ENCODE peak calls at places on chromosomes 1 and 21, in seven cellular contexts. N, E, W, S, T, Q and X are unnamed samples.

GRCh38 chr1:151157067-151157531 is 650 bp downstream of the TNFAIP8L2 start:
- DNase-seq in T (peak), W (no peak), S (no peak), N (peak), Q (no peak), E (no peak), X (no peak)

GRCh38 chr1:241968618-241969017 is 11.1 kb downstream of the BECN2 start:
- DNase-seq in Q (no peak), N (no peak), W (no peak), E (no peak), S (no peak), T (no peak), X (no peak)

GRCh38 chr21:34648739-34649297 is 20.0 kb upstream of the CLIC6 start:
- DNase-seq in N (no peak), S (no peak), W (no peak), T (no peak), Q (no peak), E (no peak), X (no peak)

GRCh38 chr21:26140185-26140584 is 30.4 kb downstream of the APP start:
- DNase-seq in Q (no peak), W (peak), N (no peak), E (no peak), T (no peak), S (no peak), X (peak)

GRCh38 chr1:158675563-158675962 is 11.0 kb downstream of the SPTA1 start:
- DNase-seq in E (no peak), N (no peak), W (no peak), S (no peak), T (no peak), Q (no peak), X (no peak)

GRCh38 chr1:43688594-43689000 is 18.7 kb upstream of the ST3GAL3 start:
- DNase-seq in T (no peak), W (no peak), E (no peak), N (no peak), Q (no peak), S (no peak), X (no peak)

GRCh38 chr1:184060316-184060715 is 8.8 kb downstream of the TSEN15 start:
- DNase-seq in N (no peak), T (no peak), W (no peak), E (no peak), S (no peak), Q (no peak), X (peak)

GRCh38 chr1:100074604-100075395 is 57.9 kb downstream of the SASS6 start:
- DNase-seq in N (no peak), Q (no peak), S (no peak), E (no peak), W (no peak), T (no peak), X (no peak)

GRCh38 chr1:29033829-29034466 is 89.8 kb downstream of the TMEM200B start:
- DNase-seq in W (no peak), T (peak), N (no peak), Q (no peak), E (no peak), S (no peak), X (peak)

GRCh38 chr1:186710696-186711095 is 30.5 kb upstream of the PTGS2 start:
- DNase-seq in W (no peak), S (no peak), Q (no peak), T (no peak), E (no peak), N (no peak), X (no peak)

GRCh38 chr1:201011616-201012015 is 11.9 kb downstream of the KIF21B start:
- DNase-seq in W (no peak), E (no peak), T (no peak), N (no peak), S (no peak), Q (no peak), X (no peak)

GRCh38 chr1:216221260-216221700 is 202.0 kb downstream of the USH2A start:
- DNase-seq in W (no peak), S (no peak), T (no peak), Q (peak), E (no peak), N (no peak), X (no peak)

GRCh38 chr1:10635385-10635896 is 160.7 kb downstream of the PEX14 start:
- DNase-seq in N (no peak), Q (peak), S (no peak), W (peak), E (no peak), T (no peak), X (no peak)

GRCh38 chr1:222918746-222919477 is 104.1 kb downstream of the DISP1 start:
- DNase-seq in N (no peak), W (no peak), Q (no peak), T (no peak), E (no peak), S (no peak), X (no peak)

GRCh38 chr1:246527402-246528088 is 20.5 kb upstream of the SMYD3 start:
- DNase-seq in S (no peak), N (no peak), W (no peak), T (no peak), E (no peak), Q (no peak), X (no peak)
- H3K4me3 ChIP-seq in S (no peak), N (no peak), W (no peak), T (no peak), E (no peak), Q (no peak), X (no peak)

DNA sequence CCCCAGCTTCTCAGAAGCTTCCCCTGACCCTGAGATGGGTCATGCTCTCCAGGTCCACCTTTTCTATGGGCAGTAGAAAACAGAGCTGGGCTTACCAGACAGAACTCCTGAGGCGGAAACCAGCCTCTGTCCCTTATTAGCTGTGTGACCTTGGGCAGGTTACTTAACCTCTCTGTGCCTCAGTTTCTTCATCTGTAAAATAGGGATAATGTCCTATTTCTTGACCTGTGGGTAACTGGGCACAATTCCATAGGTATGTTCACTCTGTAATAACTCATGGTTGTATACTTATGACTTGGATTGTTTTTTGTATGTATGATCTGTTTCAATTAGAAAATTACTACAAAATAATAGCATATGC is 57.1 kb upstream of the EDN2 start:
- DNase-seq in T (no peak), N (no peak), Q (no peak), E (no peak), S (no peak), W (no peak), X (no peak)
- H3K27ac ChIP-seq in T (no peak), N (no peak), Q (no peak), E (no peak), S (no peak), W (no peak), X (no peak)

DNA sequence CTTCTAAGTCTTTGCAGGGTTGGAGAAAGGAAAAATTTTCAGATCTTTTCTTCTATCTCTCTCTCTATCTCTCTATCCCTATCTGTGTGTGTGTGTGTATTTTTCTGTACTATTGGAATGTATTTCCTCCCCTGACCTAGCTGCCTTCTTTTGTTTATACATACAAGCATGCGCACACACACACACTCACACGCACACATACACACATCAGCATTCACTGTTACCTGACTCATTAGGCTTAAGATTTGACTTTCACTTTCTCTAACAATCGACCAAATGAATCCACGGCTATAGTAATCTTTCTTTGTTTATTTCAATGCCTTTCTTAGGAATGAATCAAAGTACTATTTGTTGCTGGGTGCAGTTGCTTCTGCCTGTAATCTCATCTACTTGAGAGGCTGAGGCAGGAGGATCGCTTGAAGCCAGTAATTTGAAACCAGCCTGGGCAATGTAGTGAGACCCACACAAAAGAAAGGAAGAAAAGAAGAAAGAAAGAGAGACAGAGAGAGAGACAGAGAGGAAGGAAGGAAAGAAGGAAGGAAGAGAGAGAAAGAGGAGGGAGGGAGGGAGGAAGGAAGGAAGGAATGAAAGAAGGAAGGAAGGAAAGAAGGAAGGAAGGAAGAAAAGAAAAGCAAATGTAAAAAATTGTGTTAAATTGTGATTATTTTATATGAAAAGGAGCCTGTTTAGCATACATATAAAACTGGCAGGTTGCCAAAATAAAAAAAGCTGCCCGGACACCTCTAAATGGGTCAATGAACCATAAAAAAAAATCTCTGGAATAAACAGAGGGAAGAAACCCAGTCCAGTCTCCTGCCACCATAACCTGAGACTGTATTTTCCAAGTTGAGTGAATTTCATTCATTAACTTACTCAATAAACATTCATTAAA is 206.8 kb downstream of the ZNF326 start:
- DNase-seq in W (no peak), N (no peak), E (no peak), T (no peak), S (no peak), Q (no peak), X (peak)
- H3K4me3 ChIP-seq in W (no peak), N (no peak), E (no peak), T (no peak), S (no peak), Q (no peak), X (peak)

DNA sequence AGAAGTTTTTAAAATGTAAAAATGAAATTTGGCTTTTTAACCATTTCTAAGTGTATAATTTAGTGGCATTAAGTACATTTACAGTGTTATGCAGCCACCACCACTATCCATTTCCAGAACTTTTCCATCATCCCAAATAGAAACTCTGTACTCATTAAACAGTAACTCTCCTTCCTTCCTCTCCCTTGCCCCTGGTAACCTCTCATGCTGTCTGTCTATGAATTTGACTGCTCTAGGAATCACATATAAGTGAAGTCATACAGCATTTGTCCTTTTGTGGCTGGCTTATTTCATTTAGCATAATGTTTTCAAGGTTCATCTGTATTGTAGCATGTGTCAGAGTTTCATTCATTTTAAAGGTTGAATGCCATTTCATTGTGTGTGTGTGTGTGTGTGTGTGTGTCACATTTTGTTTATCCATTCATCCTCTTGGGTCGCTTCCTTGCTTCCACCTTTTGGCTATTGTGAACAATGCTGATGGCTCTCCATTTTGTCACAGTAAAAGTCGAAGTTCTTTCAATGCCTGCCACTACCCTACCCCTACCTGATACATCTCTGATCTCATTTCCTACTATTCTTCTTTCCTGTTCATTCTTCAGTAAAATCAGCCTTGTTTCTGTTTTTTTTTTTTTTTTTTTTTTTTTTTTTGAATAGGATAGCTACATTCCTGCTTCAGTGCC is 45.3 kb downstream of the F3 start:
- DNase-seq in W (no peak), E (no peak), N (no peak), Q (no peak), S (no peak), T (no peak), X (no peak)
- H3K27ac ChIP-seq in W (no peak), E (no peak), N (no peak), Q (no peak), S (no peak), T (no peak), X (no peak)

GRCh38 chr1:203476223-203476622 is 617 bp downstream of the PRELP start:
- DNase-seq in T (no peak), S (no peak), Q (no peak), N (no peak), E (no peak), W (no peak), X (no peak)
- H3K4me3 ChIP-seq in T (no peak), S (peak), Q (peak), N (peak), E (peak), W (peak), X (no peak)

DNA sequence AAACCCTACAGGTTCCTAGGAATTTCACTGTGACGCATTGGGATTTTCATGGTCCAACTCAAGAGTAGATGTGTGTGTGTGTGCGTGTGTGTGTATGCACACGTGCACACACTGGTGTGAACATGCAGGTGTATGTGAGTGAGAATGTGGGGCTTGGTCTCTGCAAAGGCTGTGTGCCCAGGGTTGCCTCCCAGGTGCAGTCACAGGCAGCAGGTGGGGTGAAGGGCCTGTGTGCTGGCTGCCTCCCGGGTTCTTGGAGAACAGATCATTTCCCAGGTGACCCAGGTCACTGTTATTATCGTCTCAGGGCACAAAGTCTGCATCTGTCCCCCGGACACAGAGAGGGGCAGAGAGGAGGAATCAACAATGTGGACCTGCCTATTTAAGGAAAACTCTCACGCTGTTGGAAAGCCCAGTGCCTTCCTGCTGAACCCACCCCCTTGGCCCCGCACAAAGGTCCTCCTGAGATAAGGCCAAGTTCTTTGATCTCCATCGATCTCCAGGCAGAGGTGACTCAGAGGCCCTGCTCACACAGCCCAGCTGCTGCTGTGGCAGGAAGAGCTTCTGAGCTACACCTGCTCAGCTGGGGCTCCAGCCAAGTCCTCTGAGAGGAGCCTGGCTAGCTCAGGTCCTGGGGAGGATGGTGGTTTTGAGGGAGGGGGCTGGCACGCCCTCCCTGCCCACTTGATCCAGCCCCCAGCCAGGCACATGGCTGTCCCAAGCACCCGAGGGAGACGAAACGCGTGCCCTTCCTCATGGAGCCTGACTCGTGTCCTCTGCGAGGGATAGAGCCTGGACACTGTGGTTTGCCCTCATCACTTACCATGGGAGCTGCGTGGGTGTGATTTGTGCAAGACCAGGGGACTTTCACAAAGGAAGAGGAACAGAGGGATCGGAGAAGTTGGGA is 134.0 kb upstream of the ARHGEF16 start:
- DNase-seq in S (no peak), Q (no peak), N (no peak), E (no peak), W (no peak), T (no peak), X (no peak)
- H3K27ac ChIP-seq in S (no peak), Q (no peak), N (no peak), E (no peak), W (no peak), T (no peak), X (no peak)